ENCODE peak calls at places on chromosomes 3 and 15, in eight cellular contexts. N, R, L, A, J, F, U and V are unnamed samples.

GRCh38 chr15:35279811-35280210 is 194.7 kb upstream of the NANOGP8 start:
- DNase-seq in R (no peak), N (no peak), F (no peak), L (no peak), J (no peak), U (no peak), A (no peak), V (no peak)

GRCh38 chr3:23174426-23175039 is 28.6 kb upstream of the UBE2E2 start:
- DNase-seq in U (no peak), R (no peak), F (no peak), N (no peak), J (peak; percentile 50), A (no peak), L (no peak), V (no peak)

GRCh38 chr15:68303134-68303533 is 25.6 kb downstream of the FEM1B start:
- DNase-seq in A (no peak), L (no peak), J (no peak), R (no peak), N (no peak), U (no peak), F (no peak), V (no peak)

GRCh38 chr15:42921049-42921731 is 612 bp upstream of the TTBK2 start:
- DNase-seq in J (peak; percentile 50), F (no peak), A (peak; percentile 60), L (peak; percentile 33), U (no peak), N (no peak), R (no peak), V (no peak)

GRCh38 chr15:64515196-64515595 is 54.8 kb downstream of the ZNF609 start:
- DNase-seq in R (no peak), A (no peak), U (no peak), N (no peak), J (no peak), F (no peak), L (no peak), V (no peak)

GRCh38 chr3:108239082-108239481 is 16.9 kb upstream of the IFT57 start:
- DNase-seq in F (no peak), U (no peak), L (no peak), N (no peak), R (no peak), A (no peak), J (no peak), V (no peak)

GRCh38 chr15:25763206-25763880 is 99.8 kb downstream of the ATP10A start:
- DNase-seq in L (no peak), U (no peak), N (no peak), F (no peak), J (no peak), A (no peak), R (no peak), V (no peak)

GRCh38 chr3:113040231-113040630 is 49.4 kb downstream of the GTPBP8 start:
- DNase-seq in U (no peak), A (no peak), F (no peak), N (no peak), R (no peak), J (no peak), L (no peak), V (no peak)

GRCh38 chr15:63703641-63704040 is 106.5 kb downstream of the FBXL22 start:
- DNase-seq in N (no peak), U (no peak), L (no peak), F (no peak), R (no peak), J (no peak), A (no peak), V (no peak)

GRCh38 chr15:43483306-43484128 is 9.4 kb downstream of the TP53BP1 start:
- DNase-seq in N (no peak), J (no peak), L (no peak), A (no peak), F (no peak), R (no peak), U (no peak), V (no peak)

GRCh38 chr15:66782785-66783184 is 80.7 kb downstream of the SMAD6 start:
- DNase-seq in F (no peak), L (no peak), R (no peak), A (peak; percentile 12), U (no peak), N (no peak), J (no peak), V (no peak)

GRCh38 chr3:172903642-172904041 is 153.1 kb downstream of the ECT2 start:
- DNase-seq in R (no peak), J (no peak), L (no peak), N (no peak), A (no peak), F (no peak), U (peak; percentile 33), V (no peak)

GRCh38 chr3:143975549-143976152 is 4.0 kb downstream of the DIPK2A start:
- DNase-seq in J (no peak), R (no peak), U (peak; percentile 69), N (no peak), A (no peak), F (no peak), L (no peak), V (no peak)

GRCh38 chr3:56683122-56683817 is at the start of gene TASOR:
- DNase-seq in A (peak; percentile 88), F (peak; percentile 72), U (peak; percentile 79), N (peak; percentile 94), J (peak; percentile 90), L (peak; percentile 74), R (peak; percentile 89), V (peak; percentile 44)

GRCh38 chr15:62452656-62453055 is 287.6 kb upstream of the C2CD4B start:
- DNase-seq in N (no peak), R (no peak), J (no peak), U (no peak), F (no peak), A (no peak), L (no peak), V (no peak)

GRCh38 chr15:77622212-77622941 is 10.3 kb downstream of the LINGO1 start:
- DNase-seq in L (no peak), J (no peak), N (no peak), A (no peak), F (no peak), R (no peak), U (no peak), V (no peak)

GRCh38 chr3:139937674-139938279 is 2.8 kb downstream of the CLSTN2 start:
- DNase-seq in J (peak; percentile 46), U (peak; percentile 65), L (no peak), A (no peak), N (no peak), F (peak; percentile 32), R (peak; percentile 35), V (peak; percentile 64)

GRCh38 chr3:125212509-125213372 is at the start of gene SLC12A8:
- DNase-seq in L (peak; percentile 33), J (no peak), A (no peak), R (no peak), N (no peak), F (no peak), U (no peak), V (no peak)

GRCh38 chr15:27017168-27017809 is 46.3 kb downstream of the GABRG3 start:
- DNase-seq in R (no peak), N (no peak), A (no peak), F (peak; percentile 22), U (peak; percentile 61), J (no peak), L (no peak), V (peak; percentile 7)

GRCh38 chr3:129552287-129553050 is 9.5 kb downstream of the H1-8 start:
- DNase-seq in N (no peak), U (no peak), R (no peak), L (no peak), A (no peak), F (no peak), J (no peak), V (no peak)

GRCh38 chr3:140916603-140917002 is 25.0 kb upstream of the SLC25A36 start:
- DNase-seq in R (no peak), J (no peak), F (no peak), L (no peak), N (no peak), A (no peak), U (no peak), V (no peak)

GRCh38 chr3:129046037-129046731 is 14.4 kb upstream of the GP9 start:
- DNase-seq in F (no peak), L (no peak), U (no peak), R (no peak), A (no peak), J (no peak), N (no peak), V (no peak)

GRCh38 chr15:41983221-41983620 is 10.9 kb upstream of the EHD4 start:
- DNase-seq in F (no peak), U (no peak), L (no peak), N (peak; percentile 5), J (no peak), R (no peak), A (no peak), V (no peak)

GRCh38 chr3:195352895-195353488 is 82.0 kb upstream of the XXYLT1 start:
- DNase-seq in F (no peak), J (no peak), A (no peak), U (no peak), N (no peak), R (no peak), L (no peak), V (peak; percentile 8)

GRCh38 chr3:22621205-22621809 is 581.8 kb upstream of the UBE2E2 start:
- DNase-seq in L (no peak), J (no peak), N (no peak), F (no peak), R (no peak), A (no peak), U (no peak), V (no peak)

GRCh38 chr3:94076055-94076454 is 13.2 kb downstream of the NSUN3 start:
- DNase-seq in N (no peak), L (no peak), R (no peak), J (no peak), F (no peak), A (no peak), U (no peak), V (no peak)

GRCh38 chr3:97265237-97266005 is 451.0 kb downstream of the EPHA6 start:
- DNase-seq in R (no peak), A (no peak), U (no peak), N (no peak), F (no peak), J (no peak), L (no peak), V (no peak)

GRCh38 chr3:73401616-73402265 is 223.0 kb downstream of the PDZRN3 start:
- DNase-seq in U (no peak), L (peak; percentile 55), A (no peak), N (no peak), F (no peak), R (no peak), J (no peak), V (no peak)

GRCh38 chr3:107796786-107797185 is 274.0 kb downstream of the BBX start:
- DNase-seq in A (no peak), J (no peak), R (no peak), N (no peak), L (no peak), F (no peak), U (peak; percentile 17), V (no peak)

GRCh38 chr15:98904466-98905048 is 103.0 kb downstream of the PGPEP1L start:
- DNase-seq in U (peak; percentile 57), J (no peak), N (no peak), F (no peak), A (peak; percentile 55), R (no peak), L (no peak), V (peak; percentile 68)

GRCh38 chr3:48634661-48635221 is 520 bp downstream of the SLC26A6 start:
- DNase-seq in L (peak; percentile 77), F (no peak), J (peak; percentile 75), U (peak; percentile 19), N (peak; percentile 80), R (no peak), A (peak; percentile 60), V (no peak)

GRCh38 chr3:101898752-101899169 is 49.4 kb downstream of the NFKBIZ start:
- DNase-seq in R (no peak), N (no peak), U (no peak), F (no peak), J (no peak), L (no peak), A (no peak), V (no peak)

GRCh38 chr15:73940061-73940981 is 14.1 kb downstream of the LOXL1 start:
- DNase-seq in R (no peak), A (no peak), L (no peak), N (no peak), F (no peak), U (no peak), J (peak; percentile 36), V (no peak)

GRCh38 chr3:47565861-47566550 is 12.7 kb downstream of the CSPG5 start:
- DNase-seq in U (no peak), L (no peak), F (no peak), J (no peak), R (no peak), A (no peak), N (no peak), V (no peak)